ENCODE peak calls at places on chromosomes 5 and 9, in ten cellular contexts. O, B, M, D, N, H, P, J, Z and K are unnamed samples.

GRCh38 chr5:151213803-151214613 is 9.9 kb downstream of the CCDC69 start:
- DNase-seq in P (no peak), D (no peak), H (peak; percentile 17), J (no peak), B (no peak), Z (peak; percentile 67), M (no peak), O (peak; percentile 23), N (peak; percentile 65), K (no peak)

GRCh38 chr9:71233646-71234045 is 112.2 kb upstream of the TRPM3 start:
- DNase-seq in B (no peak), J (no peak), N (no peak), H (no peak), Z (no peak), O (no peak), M (no peak), D (no peak), P (no peak), K (no peak)

GRCh38 chr5:157487358-157487757 is 27.3 kb downstream of the NIPAL4 start:
- DNase-seq in O (no peak), M (no peak), H (no peak), J (no peak), D (no peak), N (no peak), P (no peak), Z (no peak), B (peak; percentile 2), K (no peak)

GRCh38 chr5:126837907-126838539 is 61.1 kb downstream of the LMNB1 start:
- DNase-seq in J (no peak), P (no peak), O (peak; percentile 54), Z (peak; percentile 36), H (no peak), D (no peak), N (no peak), M (no peak), B (no peak), K (no peak)

GRCh38 chr5:42718591-42718990 is 38.0 kb upstream of the CCDC152 start:
- DNase-seq in H (peak; percentile 65), P (no peak), Z (no peak), J (no peak), M (no peak), N (no peak), D (no peak), O (no peak), B (no peak), K (peak; percentile 56)

GRCh38 chr9:134489621-134490380 is 151.8 kb upstream of the COL5A1 start:
- DNase-seq in N (no peak), O (no peak), Z (no peak), M (peak; percentile 17), H (no peak), J (no peak), B (no peak), P (no peak), D (no peak), K (no peak)

GRCh38 chr9:42378418-42378815 is 195.0 kb downstream of the SPATA31A6 start:
- DNase-seq in M (no peak), H (no peak), O (no peak), B (no peak), D (no peak), J (no peak), P (no peak), N (no peak), Z (no peak), K (no peak)

GRCh38 chr5:144313147-144313726 is 142.6 kb downstream of the KCTD16 start:
- DNase-seq in J (no peak), M (peak; percentile 6), Z (no peak), N (no peak), O (no peak), P (no peak), D (no peak), H (no peak), B (no peak), K (no peak)

GRCh38 chr9:88593537-88594185 is 58.7 kb downstream of the NXNL2 start:
- DNase-seq in D (peak; percentile 57), H (peak; percentile 52), P (peak; percentile 12), N (peak; percentile 65), Z (peak; percentile 71), J (peak; percentile 52), M (peak; percentile 62), O (peak; percentile 39), B (no peak), K (peak; percentile 30)

GRCh38 chr5:167166696-167167095 is 1124.7 kb upstream of the WWC1 start:
- DNase-seq in N (no peak), D (no peak), J (no peak), B (no peak), H (no peak), P (no peak), M (no peak), Z (no peak), O (no peak), K (no peak)

GRCh38 chr9:83013261-83013610 is 49.7 kb downstream of the RASEF start:
- DNase-seq in O (no peak), D (peak; percentile 35), P (no peak), B (no peak), H (peak; percentile 75), J (no peak), Z (peak; percentile 90), M (no peak), N (peak; percentile 28), K (peak; percentile 78)

GRCh38 chr9:83012160-83012559 is 50.8 kb downstream of the RASEF start:
- DNase-seq in Z (peak; percentile 18), O (no peak), H (peak; percentile 38), B (no peak), J (no peak), P (no peak), M (no peak), N (no peak), D (no peak), K (peak; percentile 19)

GRCh38 chr9:83011611-83012010 is 51.3 kb downstream of the RASEF start:
- DNase-seq in J (no peak), B (no peak), P (no peak), O (no peak), D (no peak), Z (no peak), N (no peak), H (peak; percentile 92), M (no peak), K (peak; percentile 92)

GRCh38 chr9:83013867-83014605 is 48.9 kb downstream of the RASEF start:
- DNase-seq in H (peak; percentile 96), P (no peak), J (no peak), M (no peak), D (no peak), Z (peak; percentile 93), N (no peak), B (no peak), O (no peak), K (peak; percentile 95)

GRCh38 chr9:83012578-83013260 is 50.2 kb downstream of the RASEF start:
- DNase-seq in Z (no peak), J (no peak), N (no peak), M (no peak), P (no peak), O (no peak), B (no peak), H (no peak), D (no peak), K (no peak)
- H3K4me2 ChIP-seq in Z (no peak overlapping the region), J (no peak overlapping the region), N (no peak overlapping the region), M (no peak overlapping the region), P (no peak overlapping the region), O (no peak overlapping the region), B (no peak overlapping the region), H (peak overlapping the region; percentile 33), D (peak overlapping the region; percentile 51), K (peak overlapping the region; percentile 66)

DNA sequence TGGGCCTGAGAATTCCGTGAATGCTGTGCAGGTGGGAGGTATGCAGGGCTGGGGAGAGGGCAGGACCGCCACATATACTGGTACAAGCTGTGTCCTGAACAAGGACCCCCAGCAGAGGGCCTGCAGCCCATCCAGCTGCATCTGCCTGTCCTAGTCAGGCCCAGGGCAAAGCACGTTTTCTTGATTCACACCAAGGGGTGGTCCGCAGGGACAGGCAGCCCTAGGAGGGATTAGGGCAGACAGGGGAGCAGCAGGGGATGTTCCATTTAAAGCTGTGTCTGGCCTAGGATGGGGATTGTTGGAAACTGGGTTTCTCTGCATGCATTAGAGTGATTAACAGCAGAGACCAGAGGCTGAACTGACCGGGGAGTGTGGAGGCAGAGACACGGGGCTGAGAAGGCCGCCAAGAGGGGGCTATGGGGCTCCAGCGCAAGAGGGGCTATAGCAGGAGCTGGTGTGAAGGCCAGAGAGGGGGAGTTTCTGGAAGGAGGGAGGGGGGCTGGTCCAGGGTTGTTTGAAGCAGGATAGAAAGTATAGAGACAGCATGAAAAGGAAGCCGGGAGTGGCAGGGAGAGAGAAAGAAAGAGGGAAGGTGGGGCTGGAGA is 2.7 kb downstream of the GRM6 start:
- DNase-seq in H (no peak), Z (no peak), J (peak; percentile 25), M (no peak), B (no peak), O (no peak), D (no peak), P (no peak), N (no peak), K (no peak)
- H3K4me2 ChIP-seq in H (no peak overlapping the region), Z (no peak overlapping the region), J (no peak overlapping the region), M (no peak overlapping the region), B (no peak overlapping the region), O (no peak overlapping the region), D (no peak overlapping the region), P (no peak overlapping the region), N (no peak overlapping the region), K (no peak overlapping the region)

GRCh38 chr9:6014668-6015270 is 655 bp downstream of the RANBP6 start:
- DNase-seq in Z (peak; percentile 86), B (peak; percentile 80), M (no peak), P (no peak), O (peak; percentile 81), J (no peak), H (peak; percentile 90), D (peak; percentile 36), N (no peak), K (peak; percentile 85)
- H3K4me2 ChIP-seq in Z (peak overlapping the region; percentile 41), B (peak overlapping the region; percentile 81), M (peak overlapping the region; percentile 85), P (peak overlapping the region; percentile 60), O (peak overlapping the region; percentile 86), J (peak overlapping the region; percentile 94), H (peak overlapping the region; percentile 92), D (peak overlapping the region; percentile 80), N (peak overlapping the region; percentile 95), K (peak overlapping the region; percentile 86)

GRCh38 chr5:132293066-132293991 is 865 bp upstream of the SLC22A4 start:
- DNase-seq in N (peak; percentile 82), M (peak; percentile 92), H (peak; percentile 89), B (peak; percentile 60), P (peak; percentile 76), O (peak; percentile 89), J (peak; percentile 85), Z (peak; percentile 95), D (peak; percentile 91), K (peak; percentile 81)

GRCh38 chr5:132296412-132297001 is 2.3 kb downstream of the SLC22A4 start:
- DNase-seq in M (no peak), D (no peak), O (peak; percentile 98), P (no peak), H (peak; percentile 58), Z (no peak), J (no peak), B (no peak), N (no peak), K (peak; percentile 41)

GRCh38 chr5:132294728-132295504 is 722 bp downstream of the SLC22A4 start:
- DNase-seq in Z (peak; percentile 95), N (peak; percentile 70), B (peak; percentile 87), O (peak; percentile 91), J (peak; percentile 64), H (peak; percentile 79), M (no peak), D (peak; percentile 79), P (no peak), K (peak; percentile 71)

GRCh38 chr5:132295505-132296411 is 1.6 kb downstream of the SLC22A4 start:
- DNase-seq in D (no peak), Z (peak; percentile 18), B (no peak), N (no peak), H (no peak), P (no peak), O (peak; percentile 18), M (no peak), J (no peak), K (no peak)

GRCh38 chr5:132293992-132294727 is at the start of gene SLC22A4:
- DNase-seq in D (peak; percentile 97), H (peak; percentile 94), O (peak; percentile 96), Z (peak; percentile 97), N (peak; percentile 89), M (peak; percentile 94), J (peak; percentile 93), P (peak; percentile 88), B (peak; percentile 78), K (peak; percentile 89)
- H3K4me2 ChIP-seq in D (peak within 1 kb of the TSS; percentile 82), H (peak within 1 kb of the TSS; percentile 85), O (peak within 1 kb of the TSS; percentile 79), Z (peak within 1 kb of the TSS; percentile 90), N (peak within 1 kb of the TSS; percentile 95), M (peak within 1 kb of the TSS; percentile 98), J (peak within 1 kb of the TSS; percentile 92), P (peak within 1 kb of the TSS; percentile 98), B (peak within 1 kb of the TSS; percentile 100), K (peak within 1 kb of the TSS; percentile 98)